ENCODE peak calls at places on chromosomes 2 and 18, in six cellular contexts. O, H, T, R, G and Y are unnamed samples.

GRCh38 chr2:12950957-12951656 is 234.4 kb downstream of the TRIB2 start:
- DNase-seq in T (no peak), R (peak), G (peak), O (no peak), H (no peak), Y (peak)

GRCh38 chr2:53787255-53787910 is 539 bp downstream of the ERLEC1 start:
- DNase-seq in T (peak), G (peak), H (no peak), O (no peak), R (peak), Y (peak)

GRCh38 chr18:42752921-42753320 is 362.6 kb downstream of the RIT2 start:
- DNase-seq in T (no peak), R (no peak), G (no peak), H (no peak), O (no peak), Y (no peak)

GRCh38 chr2:46988733-46989481 is 73.3 kb upstream of the MCFD2 start:
- DNase-seq in T (no peak), R (no peak), H (no peak), G (no peak), O (no peak), Y (no peak)

GRCh38 chr2:218618102-218618860 is 10.6 kb downstream of the PLCD4 start:
- DNase-seq in O (no peak), G (peak), R (no peak), T (no peak), H (no peak), Y (peak)

GRCh38 chr2:113068706-113069485 is 1.1 kb downstream of the IL1F10 start:
- DNase-seq in T (no peak), G (peak), H (no peak), R (no peak), O (no peak), Y (peak)

GRCh38 chr2:28974252-28974651 is 6.8 kb upstream of the TOGARAM2 start:
- DNase-seq in T (no peak), H (no peak), G (no peak), O (no peak), R (no peak), Y (no peak)

GRCh38 chr2:85795331-85796045 is 41.7 kb downstream of the ATOH8 start:
- DNase-seq in G (no peak), T (no peak), O (no peak), R (no peak), H (no peak), Y (no peak)

GRCh38 chr18:28541276-28541930 is 364.5 kb upstream of the CDH2 start:
- DNase-seq in T (no peak), G (no peak), R (no peak), O (peak), H (no peak), Y (no peak)

GRCh38 chr2:15260813-15261212 is 300.3 kb downstream of the NBAS start:
- DNase-seq in T (no peak), H (no peak), R (no peak), O (no peak), G (no peak), Y (no peak)

GRCh38 chr2:158498749-158499136 is 42.0 kb downstream of the PKP4 start:
- DNase-seq in R (no peak), H (no peak), T (no peak), G (no peak), O (no peak), Y (no peak)

GRCh38 chr2:27885246-27885645 is 4.9 kb downstream of the RBKS start:
- DNase-seq in O (no peak), H (no peak), R (peak), G (peak), T (no peak), Y (peak)

GRCh38 chr2:123695449-123695848 is 329.6 kb upstream of the CNTNAP5 start:
- DNase-seq in T (no peak), O (no peak), R (no peak), H (no peak), G (no peak), Y (peak)

GRCh38 chr18:79926715-79927596 is 24.5 kb downstream of the SLC66A2 start:
- DNase-seq in G (no peak), H (no peak), R (no peak), O (no peak), T (peak), Y (no peak)

GRCh38 chr2:236946871-236947270 is 138.8 kb upstream of the COPS8 start:
- DNase-seq in H (no peak), R (peak), G (no peak), O (no peak), T (no peak), Y (no peak)

GRCh38 chr2:210688071-210688470 is 131.7 kb downstream of the CPS1 start:
- DNase-seq in R (no peak), G (no peak), T (no peak), O (no peak), H (no peak), Y (no peak)

DNA sequence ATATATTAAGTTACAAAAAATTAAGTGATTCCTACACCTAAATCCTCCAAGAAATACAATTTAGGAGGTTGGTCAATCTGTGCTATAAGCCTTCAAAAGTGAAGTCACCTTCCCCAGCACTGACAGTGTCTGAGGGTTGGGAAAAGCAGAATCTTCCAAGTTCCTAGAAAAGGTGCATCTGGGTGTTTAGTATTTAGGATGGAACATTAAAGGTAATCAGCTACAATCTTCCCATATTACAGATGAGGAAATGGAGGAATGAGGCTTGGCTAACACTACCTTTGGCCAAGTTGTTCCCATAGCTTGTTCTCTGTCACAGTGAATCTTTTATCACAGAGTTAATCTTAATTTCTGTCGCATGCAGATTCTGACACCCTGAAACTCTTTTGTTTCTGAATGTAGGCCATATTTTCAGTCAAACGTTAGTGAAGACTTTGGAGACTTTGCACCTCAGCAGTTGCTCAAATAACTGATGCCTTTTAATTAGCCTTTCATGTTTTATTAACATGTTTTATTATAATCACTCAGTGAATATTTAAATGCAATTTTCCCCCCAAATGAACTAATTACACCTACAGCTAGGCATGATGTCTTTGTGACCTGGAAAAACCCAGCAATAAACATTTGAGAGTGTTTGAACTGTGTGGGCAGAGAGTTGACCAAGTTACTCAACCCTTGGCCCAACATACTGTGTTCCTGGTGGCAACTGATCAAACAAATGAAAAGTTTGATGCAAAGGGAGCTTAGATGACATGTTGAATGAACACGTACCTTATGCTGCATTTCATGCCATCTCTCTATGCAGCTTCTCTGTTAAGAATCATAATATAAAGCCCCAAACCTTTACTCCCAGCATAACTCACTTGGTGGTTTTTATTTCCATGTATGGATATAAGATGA is 17.6 kb downstream of the FN1 start:
- DNase-seq in R (no peak), T (peak), H (no peak), O (no peak), G (peak), Y (no peak)
- H3K4me3 ChIP-seq in R (no peak), T (no peak), H (no peak), O (no peak), G (peak), Y (no peak)

GRCh38 chr2:152165780-152166179 is 9.8 kb downstream of the STAM2 start:
- DNase-seq in R (no peak), O (no peak), G (no peak), T (no peak), H (no peak), Y (no peak)
- H3K4me3 ChIP-seq in R (no peak), O (no peak), G (no peak), T (no peak), H (no peak), Y (no peak)

GRCh38 chr2:174004311-174004695 is 39.1 kb upstream of the SP3 start:
- DNase-seq in T (no peak), G (no peak), R (no peak), O (no peak), H (no peak), Y (no peak)
- H3K4me3 ChIP-seq in T (no peak), G (no peak), R (no peak), O (no peak), H (no peak), Y (no peak)

GRCh38 chr2:208280234-208280633 is 14.2 kb downstream of the PIKFYVE start:
- DNase-seq in G (no peak), R (no peak), H (no peak), T (no peak), O (no peak), Y (no peak)
- H3K4me3 ChIP-seq in G (no peak), R (no peak), H (no peak), T (no peak), O (no peak), Y (no peak)